ENCODE peak calls at places on chromosomes 11 and 22, in five cellular contexts. C is stomach, K is right lobe of liver, G is adrenal gland, M is gastrocnemius medialis. J is an unnamed sample. For H3K4me1, the result is how much of the 10 kb centered on the place peaks cover.

GRCh38 chr11:65242389-65242788 is 19.4 kb upstream of the POLA2 start:
- DNase-seq in C (no peak), K (no peak), G (no peak), M (no peak), J (no peak)

GRCh38 chr11:95895815-95896214 is 28.1 kb downstream of the MTMR2 start:
- DNase-seq in C (no peak), K (no peak), G (no peak), M (no peak), J (no peak)

GRCh38 chr11:107770546-107770945 is 58.7 kb upstream of the SLN start:
- DNase-seq in C (no peak), K (no peak), G (no peak), M (no peak), J (no peak)

GRCh38 chr22:48955351-48956311 is 872.0 kb downstream of the BRD1 start:
- DNase-seq in C (peak), K (no peak), G (no peak), M (no peak), J (peak)

GRCh38 chr22:18954333-18954732 is 18.2 kb upstream of the PRODH start:
- DNase-seq in C (peak), K (peak), G (peak), M (peak), J (peak)

GRCh38 chr11:28447226-28447625 is 339.0 kb downstream of the METTL15 start:
- DNase-seq in C (no peak), K (no peak), G (no peak), M (no peak), J (no peak)

GRCh38 chr22:38406617-38407016 is 48.4 kb downstream of the KCNJ4 start:
- DNase-seq in C (no peak), K (no peak), G (no peak), M (no peak), J (no peak)

GRCh38 chr22:27460596-27461347 is 340.8 kb downstream of the MN1 start:
- DNase-seq in C (no peak), K (no peak), G (no peak), M (no peak), J (no peak)

GRCh38 chr11:69558519-69558941 is 77.1 kb downstream of the LINC01488 start:
- DNase-seq in C (no peak), K (no peak), G (no peak), M (no peak), J (no peak)

GRCh38 chr22:10778296-10778814 is 4749.6 kb upstream of the OR11H1 start:
- DNase-seq in C (no peak), K (no peak), G (no peak), M (no peak), J (no peak)

GRCh38 chr11:118625976-118626375 is 18.6 kb downstream of the PHLDB1 start:
- DNase-seq in C (no peak), K (no peak), G (no peak), M (no peak), J (no peak)

GRCh38 chr11:35682230-35683195 is 19.9 kb downstream of the TRIM44 start:
- DNase-seq in C (no peak), K (no peak), G (peak), M (no peak), J (no peak)

GRCh38 chr11:101429708-101430107 is 154.1 kb downstream of the TRPC6 start:
- DNase-seq in C (no peak), K (no peak), G (no peak), M (no peak), J (no peak)

GRCh38 chr11:64638017-64638664 is 47.1 kb downstream of the SLC22A12 start:
- DNase-seq in C (no peak), K (no peak), G (no peak), M (no peak), J (no peak)

GRCh38 chr11:15927196-15927865 is 429.0 kb downstream of the SOX6 start:
- DNase-seq in C (no peak), K (no peak), G (no peak), M (no peak), J (no peak)

GRCh38 chr11:119421941-119422504 is 949 bp downstream of the THY1 start:
- DNase-seq in C (no peak), K (no peak), G (no peak), M (no peak), J (no peak)

GRCh38 chr11:27718346-27718852 is 18.1 kb upstream of the BDNF start:
- DNase-seq in C (no peak), K (no peak), G (peak), M (no peak), J (no peak)

GRCh38 chr22:39146256-39147101 is 6.0 kb downstream of the CBX7 start:
- DNase-seq in C (no peak), K (no peak), G (no peak), M (no peak), J (peak)

GRCh38 chr22:29690481-29690880 is 29.3 kb upstream of the CABP7 start:
- DNase-seq in C (no peak), K (no peak), G (no peak), M (no peak), J (no peak)

GRCh38 chr11:78489184-78489583 is 71.6 kb upstream of the GAB2 start:
- DNase-seq in C (no peak), K (no peak), G (no peak), M (no peak), J (no peak)

GRCh38 chr11:8649361-8649760 is 33.1 kb downstream of the TRIM66 start:
- DNase-seq in C (no peak), K (no peak), G (no peak), M (no peak), J (no peak)

GRCh38 chr22:47128216-47129215 is 366.1 kb downstream of the TBC1D22A start:
- DNase-seq in C (no peak), K (no peak), G (no peak), M (no peak), J (peak)

GRCh38 chr11:35324981-35325380 is 94.4 kb downstream of the SLC1A2 start:
- DNase-seq in C (no peak), K (no peak), G (peak), M (no peak), J (no peak)

GRCh38 chr11:118290923-118291322 is 13.6 kb upstream of the CD3E start:
- DNase-seq in C (peak), K (peak), G (peak), M (no peak), J (no peak)

GRCh38 chr22:28594076-28594783 is 85.4 kb downstream of the TTC28 start:
- DNase-seq in C (no peak), K (no peak), G (no peak), M (no peak), J (no peak)

GRCh38 chr22:49937758-49938564 is 19.5 kb downstream of the CRELD2 start:
- DNase-seq in C (peak), K (peak), G (no peak), M (no peak), J (peak)

GRCh38 chr11:27868226-27868625 is 168.0 kb upstream of the BDNF start:
- DNase-seq in C (no peak), K (no peak), G (no peak), M (no peak), J (no peak)

GRCh38 chr11:135069884-135070283 is 657.8 kb upstream of the B3GAT1 start:
- DNase-seq in C (no peak), K (no peak), G (no peak), M (no peak), J (no peak)

GRCh38 chr11:94201004-94201465 is 72.4 kb downstream of the PANX1 start:
- DNase-seq in C (no peak), K (peak), G (no peak), M (no peak), J (no peak)

GRCh38 chr11:5343474-5344335 is at the start of gene OR51B5:
- DNase-seq in C (no peak), K (no peak), G (no peak), M (no peak), J (no peak)

GRCh38 chr11:66467034-66467659 is 442 bp downstream of the PELI3 start:
- DNase-seq in C (peak), K (no peak), G (peak), M (no peak), J (no peak)

DNA sequence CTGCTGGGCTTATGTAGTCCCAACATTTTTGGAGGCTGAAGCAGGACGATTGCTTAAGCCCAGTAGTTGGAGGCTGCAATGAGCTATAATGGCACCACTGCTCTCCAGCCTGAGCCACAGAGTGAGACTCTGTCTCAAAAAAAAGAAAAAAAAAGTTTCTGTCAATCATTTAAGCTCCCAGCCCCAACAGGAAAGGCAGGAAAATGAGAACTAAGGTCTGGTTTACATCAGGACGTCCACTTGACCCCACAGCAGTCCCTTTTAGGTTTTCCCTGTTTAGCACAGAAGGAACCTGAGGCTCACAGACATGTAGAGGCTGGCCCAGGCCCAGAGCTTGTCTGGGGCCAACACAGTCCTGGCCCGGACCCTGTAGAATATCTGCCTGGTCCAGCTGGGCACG is 9.2 kb upstream of the TTLL1 start:
- DNase-seq in C (no peak), K (no peak), G (no peak), M (no peak), J (no peak)
- TF ChIP-seq POLR2A in C (no peak), K (no peak), G (no peak), M (no peak), J (no peak)

GRCh38 chr11:32071811-32072210 is 19.1 kb upstream of the RCN1 start:
- DNase-seq in C (no peak), K (no peak), G (no peak), M (no peak), J (no peak)
- TF ChIP-seq CTCF in C (no peak), K (no peak), G (no peak), M (no peak), J (no peak)

DNA sequence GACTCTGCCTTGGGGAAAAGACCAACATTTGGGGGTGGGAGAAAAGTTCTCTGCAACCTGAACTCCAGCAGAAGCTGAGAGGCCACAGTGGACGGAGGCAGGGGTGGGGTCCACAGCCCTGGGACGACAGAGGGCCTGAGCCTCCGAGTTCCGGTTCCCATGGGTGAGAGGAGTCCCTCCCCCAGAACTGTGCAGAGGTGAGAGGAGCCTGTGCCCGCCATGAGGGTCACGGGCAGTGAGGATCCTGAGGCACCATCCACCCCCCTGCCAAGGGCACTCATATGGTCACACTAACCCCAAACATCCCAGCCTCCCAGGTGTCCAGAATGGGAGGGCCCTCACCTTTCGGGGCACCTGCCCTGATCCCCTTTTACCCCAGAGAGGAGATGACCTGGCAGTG is 30.5 kb downstream of the KIAA0930 start:
- DNase-seq in C (no peak), K (peak), G (no peak), M (no peak), J (peak)
- H3K4me1 ChIP-seq in C (under half), K (under half), G (under half), M (under half), J (under half)

DNA sequence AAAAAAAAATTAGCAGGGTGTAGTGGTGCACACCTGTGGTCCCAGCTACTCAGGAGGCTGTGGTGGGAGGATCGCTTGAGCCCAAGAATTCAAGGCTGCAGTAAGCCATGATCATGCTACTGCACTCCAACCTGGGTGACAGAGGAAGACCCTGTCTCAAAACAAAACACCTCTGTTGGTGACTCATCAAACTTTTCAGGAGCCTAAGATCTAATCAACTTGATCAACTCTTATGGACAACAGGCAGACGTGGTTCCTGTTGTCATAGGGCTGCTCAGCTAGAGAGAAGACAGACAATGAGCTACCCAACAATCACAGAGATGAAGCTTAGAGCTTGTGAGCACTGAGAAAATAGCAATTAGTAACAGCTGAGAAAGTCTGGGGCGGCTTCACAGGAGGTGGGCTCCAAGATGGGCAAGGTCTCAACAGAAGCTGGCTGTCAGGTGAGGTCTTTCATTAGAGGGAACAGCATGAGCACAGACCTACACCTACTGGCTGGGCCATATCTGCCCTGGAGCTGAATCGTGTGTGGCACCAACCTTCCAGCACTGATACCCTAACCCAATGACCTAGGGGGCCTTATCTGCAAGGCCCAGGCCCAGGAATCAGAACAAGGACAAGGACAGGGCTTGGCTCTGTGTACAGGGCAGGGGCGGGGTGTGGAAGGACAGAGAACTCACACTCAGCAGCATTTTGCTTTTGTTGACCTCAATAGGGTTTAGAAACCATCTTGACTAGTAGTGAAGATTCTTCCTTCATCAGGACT is 7.2 kb upstream of the UCP3 start:
- DNase-seq in C (peak), K (no peak), G (no peak), M (no peak), J (no peak)
- TF ChIP-seq POLR2A in C (no peak), K (no peak), G (no peak), M (no peak), J (no peak)

DNA sequence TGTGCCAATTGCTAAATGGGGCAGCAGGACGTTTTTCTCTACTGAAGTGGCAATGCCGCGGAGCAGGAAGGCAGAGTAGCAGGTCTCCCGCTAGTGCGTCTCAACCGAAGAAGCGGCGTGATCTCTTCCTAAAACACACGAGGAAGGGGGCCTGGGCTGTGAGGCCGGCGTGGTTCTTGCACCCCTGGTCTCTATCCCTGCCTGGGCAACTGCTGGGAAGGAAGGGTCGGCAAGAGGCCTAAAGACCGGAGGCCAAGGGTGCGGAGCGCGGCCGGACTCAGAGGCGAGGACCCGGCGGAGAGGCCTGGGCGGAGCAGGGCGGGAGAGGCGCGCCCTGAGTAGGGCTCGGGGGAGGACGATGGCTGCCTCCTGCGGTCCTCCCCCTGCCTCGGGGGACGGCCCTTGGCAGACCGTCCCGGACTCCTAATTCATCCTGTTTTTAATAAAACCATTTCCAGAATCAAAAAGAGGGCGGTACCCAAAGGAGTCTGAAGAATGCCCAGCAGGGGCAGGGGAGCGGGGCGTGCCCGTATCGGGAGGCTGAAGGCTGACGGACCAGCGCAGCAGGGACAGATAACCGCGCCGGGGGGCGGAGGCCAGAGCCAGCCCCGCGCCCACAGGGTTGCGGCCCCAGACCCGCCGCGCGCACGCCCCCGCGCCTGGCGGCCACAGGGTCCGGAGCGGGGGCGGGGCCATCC is 559 bp upstream of the APLP2 start:
- DNase-seq in C (peak), K (peak), G (peak), M (no peak), J (peak)
- TF ChIP-seq CTCF in C (no peak), K (no peak), G (no peak), M (peak), J (peak)

DNA sequence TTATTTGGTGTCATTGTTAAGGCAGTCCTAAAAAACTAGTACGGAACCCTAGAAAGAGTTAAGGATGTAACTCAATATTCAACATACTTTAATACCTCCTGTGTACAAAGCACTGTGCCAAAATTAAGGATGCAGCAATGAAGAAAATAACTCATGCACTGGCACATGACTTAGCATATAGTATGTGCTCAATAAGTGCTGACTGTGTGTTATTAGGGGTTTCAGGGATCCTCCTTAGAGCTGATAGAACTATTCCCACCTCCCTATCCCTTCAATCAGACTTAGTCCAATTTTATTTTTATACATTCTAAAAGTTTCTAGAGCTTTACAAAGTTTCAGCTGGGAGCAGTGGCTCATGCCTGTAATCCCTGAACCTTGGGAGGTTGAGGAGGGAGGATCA is 6.1 kb upstream of the FEZ1 start:
- DNase-seq in C (no peak), K (no peak), G (no peak), M (no peak), J (no peak)
- H3K4me1 ChIP-seq in C (under half), K (under half), G (under half), M (under half), J (under half)

GRCh38 chr11:46119352-46120216 is 1.7 kb downstream of the PHF21A start:
- DNase-seq in C (peak), K (peak), G (peak), M (peak), J (peak)
- TF ChIP-seq POLR2A in C (no peak), K (no peak), G (no peak), M (peak), J (no peak)

J was measured in spleen.